ENCODE peak calls at places on chromosome 4, in five cellular contexts. F, H, B, D and C are unnamed samples.

GRCh38 chr4:41722171-41722570 is 26.4 kb downstream of the PHOX2B start:
- DNase-seq in F (no peak), H (no peak), B (no peak), D (no peak), C (no peak)

GRCh38 chr4:8324640-8325239 is 55.2 kb downstream of the HTRA3 start:
- DNase-seq in F (no peak), H (no peak), B (no peak), D (no peak), C (no peak)

GRCh38 chr4:163679189-163679588 is 184.7 kb downstream of the TMA16 start:
- DNase-seq in F (peak), H (peak), B (no peak), D (peak), C (peak)

GRCh38 chr4:185915817-185916216 is 103.8 kb upstream of the SORBS2 start:
- DNase-seq in F (no peak), H (no peak), B (no peak), D (no peak), C (no peak)

GRCh38 chr4:168449740-168450442 is 30.4 kb downstream of the DDX60L start:
- DNase-seq in F (no peak), H (peak), B (no peak), D (no peak), C (peak)

GRCh38 chr4:46370531-46370930 is 19.4 kb downstream of the GABRA2 start:
- DNase-seq in F (no peak), H (no peak), B (no peak), D (no peak), C (no peak)

GRCh38 chr4:106652095-106652494 is 283.5 kb upstream of the GIMD1 start:
- DNase-seq in F (no peak), H (no peak), B (no peak), D (no peak), C (no peak)

GRCh38 chr4:15457401-15458201 is 12.1 kb upstream of the CC2D2A start:
- DNase-seq in F (peak), H (peak), B (peak), D (peak), C (peak)

GRCh38 chr4:28313729-28314713 is 1453.4 kb downstream of the STIM2 start:
- DNase-seq in F (no peak), H (no peak), B (no peak), D (no peak), C (no peak)

GRCh38 chr4:99710681-99711345 is 53.2 kb upstream of the C4orf54 start:
- DNase-seq in F (no peak), H (no peak), B (no peak), D (no peak), C (no peak)

GRCh38 chr4:37453004-37453360 is 208.4 kb downstream of the NWD2 start:
- DNase-seq in F (peak), H (peak), B (peak), D (peak), C (peak)

GRCh38 chr4:150010525-150011126 is 67.6 kb upstream of the DCLK2 start:
- DNase-seq in F (peak), H (peak), B (no peak), D (peak), C (peak)

GRCh38 chr4:152738812-152739211 is 40.7 kb downstream of the TIGD4 start:
- DNase-seq in F (no peak), H (no peak), B (no peak), D (no peak), C (no peak)

GRCh38 chr4:123640271-123640670 is 243.7 kb downstream of the SPRY1 start:
- DNase-seq in F (no peak), H (no peak), B (no peak), D (no peak), C (no peak)

GRCh38 chr4:128635141-128635911 is 174.2 kb upstream of the JADE1 start:
- DNase-seq in F (no peak), H (peak), B (no peak), D (peak), C (peak)

GRCh38 chr4:57442834-57443291 is 332.7 kb upstream of the IGFBP7 start:
- DNase-seq in F (peak), H (peak), B (no peak), D (peak), C (peak)

GRCh38 chr4:168584321-168584771 is 87.5 kb downstream of the PALLD start:
- DNase-seq in F (no peak), H (no peak), B (no peak), D (no peak), C (no peak)

GRCh38 chr4:126778348-126778747 is 854.4 kb upstream of the INTU start:
- DNase-seq in F (no peak), H (peak), B (no peak), D (no peak), C (no peak)

GRCh38 chr4:81180916-81181315 is 34.1 kb downstream of the PRKG2 start:
- DNase-seq in F (no peak), H (no peak), B (no peak), D (no peak), C (no peak)

GRCh38 chr4:88054229-88054628 is 46.8 kb downstream of the PKD2 start:
- DNase-seq in F (no peak), H (no peak), B (no peak), D (no peak), C (no peak)

GRCh38 chr4:153787156-153787555 is 1.7 kb downstream of the SFRP2 start:
- DNase-seq in F (no peak), H (no peak), B (no peak), D (no peak), C (no peak)

GRCh38 chr4:178333355-178333754 is 891.1 kb upstream of the AGA start:
- DNase-seq in F (no peak), H (no peak), B (no peak), D (no peak), C (no peak)

GRCh38 chr4:89114100-89114499 is 2.8 kb downstream of the TIGD2 start:
- DNase-seq in F (no peak), H (no peak), B (peak), D (peak), C (no peak)

GRCh38 chr4:142406051-142406549 is 440.0 kb downstream of the INPP4B start:
- DNase-seq in F (peak), H (no peak), B (peak), D (no peak), C (peak)

GRCh38 chr4:55311792-55312490 is 34.1 kb upstream of the SRD5A3 start:
- DNase-seq in F (no peak), H (peak), B (no peak), D (no peak), C (no peak)

GRCh38 chr4:14592950-14593349 is 409.3 kb upstream of the CPEB2 start:
- DNase-seq in F (no peak), H (no peak), B (no peak), D (no peak), C (no peak)

GRCh38 chr4:47615385-47615784 is 130.3 kb downstream of the ATP10D start:
- DNase-seq in F (no peak), H (no peak), B (no peak), D (no peak), C (no peak)

GRCh38 chr4:1193206-1194027 is 21.0 kb upstream of the SPON2 start:
- DNase-seq in F (no peak), H (no peak), B (no peak), D (no peak), C (no peak)

GRCh38 chr4:117311215-117311614 is 225.8 kb upstream of the TRAM1L1 start:
- DNase-seq in F (no peak), H (no peak), B (no peak), D (no peak), C (no peak)

GRCh38 chr4:97770222-97770621 is 373.1 kb downstream of the STPG2 start:
- DNase-seq in F (no peak), H (no peak), B (no peak), D (no peak), C (no peak)

GRCh38 chr4:82850684-82851083 is 40.3 kb downstream of the SEC31A start:
- DNase-seq in F (no peak), H (no peak), B (no peak), D (no peak), C (no peak)

GRCh38 chr4:100875296-100876040 is 357.6 kb upstream of the EMCN start:
- DNase-seq in F (no peak), H (no peak), B (no peak), D (no peak), C (no peak)

GRCh38 chr4:37685726-37686372 is 327 bp downstream of the RELL1 start:
- DNase-seq in F (peak), H (peak), B (no peak), D (no peak), C (peak)

DNA sequence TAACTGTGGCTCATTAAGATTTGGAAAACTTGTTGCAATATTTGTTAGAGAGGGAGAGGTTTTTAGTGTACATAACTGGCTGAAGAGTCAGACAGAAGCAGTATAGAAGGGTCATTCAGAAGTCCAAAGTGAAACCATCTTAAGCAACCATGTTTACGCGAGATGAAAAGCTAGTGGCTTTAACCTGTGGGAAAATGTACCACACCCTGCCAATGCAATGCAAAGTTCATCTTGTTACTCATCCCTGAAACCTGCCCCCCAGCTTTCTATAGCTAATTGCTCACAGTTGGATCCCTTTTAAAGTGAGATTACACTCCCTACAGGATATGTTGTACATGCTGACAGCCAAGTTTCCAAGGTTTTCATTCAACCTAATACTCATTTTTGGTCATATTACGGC is 96.7 kb upstream of the RAPGEF2 start:
- DNase-seq in F (peak), H (no peak), B (no peak), D (peak), C (peak)
- TF ChIP-seq JUNB in F (no peak), H (no peak), B (no peak), D (no peak), C (peak)

DNA sequence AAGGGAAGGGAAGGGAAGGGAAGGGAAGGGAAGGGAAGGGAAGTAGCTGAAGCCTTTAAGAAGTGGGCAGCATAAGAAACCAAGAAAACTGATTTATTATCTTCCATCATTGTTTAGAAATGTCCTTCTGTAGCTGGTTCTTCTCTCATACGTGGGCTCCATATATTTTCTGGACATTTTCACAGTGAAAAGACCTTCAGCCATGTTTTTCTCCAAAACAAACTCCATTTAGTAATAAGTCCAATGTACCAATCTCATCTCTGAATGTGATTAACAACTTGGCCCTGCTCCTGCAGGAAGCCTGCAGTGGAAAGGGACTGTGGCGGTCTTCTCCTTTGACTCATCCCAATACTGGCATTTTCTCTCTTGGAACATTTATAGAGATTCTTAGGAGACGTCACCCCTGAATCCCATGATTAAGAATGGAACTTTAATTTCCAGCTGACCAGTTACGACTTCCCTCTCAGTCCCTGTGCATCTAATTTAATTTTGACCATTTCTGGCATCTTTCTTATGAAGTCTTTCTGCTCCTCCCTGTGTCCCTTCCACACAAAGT is 96.6 kb upstream of the GUCY1A1 start:
- DNase-seq in F (no peak), H (no peak), B (no peak), D (no peak), C (no peak)
- TF ChIP-seq JUNB in F (no peak), H (no peak), B (no peak), D (no peak), C (no peak)

DNA sequence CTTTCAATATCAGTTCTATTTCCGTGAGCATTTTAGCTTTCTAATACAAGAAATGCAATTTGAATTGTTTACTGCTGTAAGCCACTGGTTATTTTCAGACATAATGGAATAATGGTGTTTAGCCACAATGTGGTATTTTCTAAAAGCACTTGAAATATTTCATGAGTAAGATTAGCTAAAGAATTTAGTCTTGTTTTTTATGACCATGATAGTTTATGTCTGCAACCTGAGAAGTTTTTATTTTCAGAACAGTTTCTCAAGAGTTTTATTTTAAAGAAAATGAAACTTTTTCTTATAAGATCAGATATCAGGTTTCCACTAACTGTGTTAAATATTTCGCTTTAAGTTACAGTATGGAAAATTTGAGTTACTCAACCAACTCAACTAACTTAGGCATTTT is 60.2 kb downstream of the SLIT2 start:
- DNase-seq in F (no peak), H (no peak), B (no peak), D (no peak), C (no peak)
- TF ChIP-seq JUNB in F (no peak), H (no peak), B (no peak), D (no peak), C (no peak)

GRCh38 chr4:73608677-73609594 is 11.3 kb downstream of the RASSF6 start:
- DNase-seq in F (no peak), H (no peak), B (no peak), D (peak), C (peak)
- TF ChIP-seq JUNB in F (no peak), H (no peak), B (no peak), D (no peak), C (no peak)